ENCODE peak calls at places on chromosomes 1 and 21, in eight cellular contexts. A is PC-3, T is lower lobe of right lung, N is foreskin keratinocyte, S is fibroblast of lung, L is Peyer's patch, F is A549, K is right atrium auricular region. B is an unnamed sample.

GRCh38 chr21:35585878-35586277 is 474.4 kb downstream of the SETD4 start:
- DNase-seq in A (no peak), T (no peak), N (no peak), S (no peak), L (no peak), F (no peak), K (no peak), B (no peak)

GRCh38 chr1:25182629-25183028 is 49.7 kb downstream of the SYF2 start:
- DNase-seq in A (peak; percentile 42), T (no peak), N (peak; percentile 51), S (no peak), L (no peak), F (no peak), K (no peak), B (no peak)

GRCh38 chr1:1358433-1359201 is at the start of gene MXRA8:
- DNase-seq in A (no peak), T (no peak), N (no peak), S (peak; percentile 96), L (no peak), F (no peak), K (peak; percentile 86), B (no peak)

GRCh38 chr1:119815361-119815760 is 4.1 kb upstream of the REG4 start:
- DNase-seq in A (peak; percentile 12), T (no peak), N (peak; percentile 55), S (peak; percentile 5), L (no peak), F (no peak), K (no peak), B (no peak)

GRCh38 chr1:43853161-43853921 is 80.3 kb upstream of the ARTN start:
- DNase-seq in A (peak; percentile 36), T (peak; percentile 83), N (no peak), S (peak; percentile 87), L (peak; percentile 70), F (no peak), K (no peak), B (no peak)

GRCh38 chr1:46152021-46152420 is 19.6 kb upstream of the PIK3R3 start:
- DNase-seq in A (no peak), T (no peak), N (peak; percentile 42), S (no peak), L (no peak), F (no peak), K (no peak), B (no peak)

GRCh38 chr1:62784509-62785365 is 805 bp downstream of the ATG4C start:
- DNase-seq in A (no peak), T (no peak), N (no peak), S (peak; percentile 38), L (no peak), F (peak; percentile 33), K (no peak), B (peak; percentile 4)

GRCh38 chr21:45418301-45419071 is 13.5 kb downstream of the COL18A1 start:
- DNase-seq in A (no peak), T (peak; percentile 38), N (no peak), S (no peak), L (no peak), F (no peak), K (no peak), B (no peak)

GRCh38 chr1:11286735-11287410 is 13.9 kb downstream of the UBIAD1 start:
- DNase-seq in A (no peak), T (no peak), N (no peak), S (peak; percentile 68), L (no peak), F (no peak), K (no peak), B (no peak)

GRCh38 chr1:227952374-227953021 is 4.8 kb upstream of the WNT9A start:
- DNase-seq in A (no peak), T (peak; percentile 38), N (no peak), S (no peak), L (peak; percentile 45), F (no peak), K (peak; percentile 59), B (no peak)

GRCh38 chr1:39509360-39510009 is 18.0 kb downstream of the BMP8A start:
- DNase-seq in A (no peak), T (no peak), N (no peak), S (peak; percentile 31), L (peak; percentile 44), F (no peak), K (no peak), B (no peak)

GRCh38 chr1:56148466-56149193 is 430.7 kb downstream of the PLPP3 start:
- DNase-seq in A (no peak), T (no peak), N (no peak), S (no peak), L (no peak), F (no peak), K (no peak), B (no peak)

GRCh38 chr1:220123889-220124288 is 30.0 kb downstream of the IARS2 start:
- DNase-seq in A (peak; percentile 27), T (no peak), N (no peak), S (no peak), L (no peak), F (peak; percentile 38), K (no peak), B (no peak)

GRCh38 chr1:220119043-220119512 is 25.1 kb downstream of the IARS2 start:
- DNase-seq in A (no peak), T (no peak), N (no peak), S (peak; percentile 6), L (no peak), F (no peak), K (no peak), B (no peak)

GRCh38 chr1:220124542-220124941 is 30.6 kb downstream of the IARS2 start:
- DNase-seq in A (no peak), T (no peak), N (no peak), S (peak; percentile 11), L (no peak), F (no peak), K (no peak), B (no peak)

GRCh38 chr1:220127076-220127475 is 33.1 kb downstream of the IARS2 start:
- DNase-seq in A (no peak), T (no peak), N (no peak), S (no peak), L (no peak), F (no peak), K (no peak), B (no peak)

DNA sequence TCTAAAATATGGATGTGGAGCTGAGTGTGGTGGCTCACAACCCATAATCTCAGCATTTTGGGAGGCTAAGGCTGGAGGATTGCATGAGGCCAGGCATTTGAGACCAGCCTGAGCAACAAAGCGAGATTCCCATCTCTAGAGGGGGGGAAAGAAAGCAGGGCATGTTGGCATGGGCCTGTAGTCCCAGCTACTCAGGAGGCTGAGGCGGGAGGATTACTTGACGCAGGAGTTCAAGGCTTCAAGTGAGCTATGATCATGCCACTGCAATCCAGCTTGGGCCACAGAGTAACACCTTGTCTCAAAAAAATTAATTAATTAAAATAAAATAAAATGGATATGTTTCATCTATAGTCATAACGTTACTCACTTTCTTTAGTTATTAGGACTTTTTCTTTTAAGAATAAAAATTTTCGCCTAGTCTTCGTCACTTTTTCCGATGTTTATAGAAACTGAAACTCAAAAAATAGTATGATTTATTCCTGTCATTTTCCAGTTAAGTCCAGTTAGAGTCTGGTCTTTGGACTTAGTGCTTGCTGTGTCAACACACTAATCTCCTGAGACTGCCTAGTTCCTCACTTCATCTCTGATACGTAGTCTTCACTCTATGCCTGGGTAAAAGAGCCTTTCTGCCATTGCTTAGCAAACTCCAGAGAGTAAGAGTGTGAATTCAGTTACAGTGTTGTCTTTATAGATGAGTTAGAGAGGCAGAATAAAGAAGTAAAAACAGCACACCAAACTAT is 28.0 kb downstream of the IARS2 start:
- DNase-seq in A (no peak), T (no peak), N (no peak), S (no peak), L (no peak), F (no peak), K (no peak), B (no peak)
- H3K4me1 ChIP-seq in A (no peaks in the 10 kb centered on the region), T (no peaks in the 10 kb centered on the region), N (no peaks in the 10 kb centered on the region), S (no peaks in the 10 kb centered on the region), L (no peaks in the 10 kb centered on the region), F (peaks cover 7% of the 10 kb centered on the region), K (no peaks in the 10 kb centered on the region), B (no peaks in the 10 kb centered on the region)

DNA sequence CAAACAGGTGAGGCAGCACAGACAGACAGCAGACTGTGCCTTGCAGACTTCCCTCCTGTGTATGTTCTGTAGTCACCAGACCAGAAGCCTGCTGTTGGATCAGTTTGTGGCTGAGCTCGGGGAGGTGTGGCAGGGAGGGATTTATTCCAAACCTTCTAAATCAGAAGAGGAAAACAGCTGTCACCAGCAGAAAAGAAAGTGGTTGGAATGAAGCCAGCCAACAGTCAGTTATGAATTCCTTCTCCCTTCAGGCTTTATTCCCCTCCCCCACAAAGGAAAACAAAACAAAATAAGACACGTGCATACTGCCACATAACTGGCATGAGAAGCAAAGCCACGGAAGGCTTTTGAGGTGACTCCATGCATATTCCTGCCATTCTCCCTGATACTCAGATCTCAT is 19.0 kb upstream of the PIGV start:
- DNase-seq in A (peak; percentile 65), T (no peak), N (no peak), S (peak; percentile 81), L (no peak), F (no peak), K (no peak), B (no peak)
- H3K4me1 ChIP-seq in A (peaks cover 45% of the 10 kb centered on the region), T (peaks cover 35% of the 10 kb centered on the region), N (peaks cover 27% of the 10 kb centered on the region), S (peaks cover 34% of the 10 kb centered on the region), L (no peaks in the 10 kb centered on the region), F (peaks cover 29% of the 10 kb centered on the region), K (no peaks in the 10 kb centered on the region), B (peaks cover 3% of the 10 kb centered on the region)

DNA sequence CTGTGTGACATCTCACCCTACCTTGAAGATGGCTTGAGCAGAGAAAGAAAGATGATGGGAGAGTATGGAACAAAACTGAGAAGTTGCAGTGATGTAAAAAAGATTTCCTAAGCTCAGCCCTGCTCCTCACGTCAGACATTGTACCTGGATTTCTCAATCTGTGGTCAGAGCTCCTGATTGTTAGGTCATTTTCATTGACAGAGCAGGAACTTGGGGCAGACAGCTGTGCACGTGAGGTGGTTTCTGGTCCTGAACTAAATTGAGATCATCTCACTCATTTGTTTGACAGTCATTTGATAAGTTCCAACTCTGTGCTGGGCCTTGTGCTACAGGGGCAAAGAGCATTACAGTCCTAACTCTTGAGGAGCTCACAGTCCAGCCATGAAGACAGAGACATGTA is 10.2 kb downstream of the TRAF3IP3 start:
- DNase-seq in A (no peak), T (no peak), N (no peak), S (no peak), L (no peak), F (no peak), K (no peak), B (no peak)
- H3K4me1 ChIP-seq in A (peaks cover 12% of the 10 kb centered on the region), T (peaks cover 30% of the 10 kb centered on the region), N (peaks cover 20% of the 10 kb centered on the region), S (peaks cover 17% of the 10 kb centered on the region), L (peaks cover 5% of the 10 kb centered on the region), F (no peaks in the 10 kb centered on the region), K (no peaks in the 10 kb centered on the region), B (peaks cover 69% of the 10 kb centered on the region)

GRCh38 chr1:179968284-179968993 is 13.8 kb downstream of the CEP350 start:
- DNase-seq in A (no peak), T (no peak), N (no peak), S (no peak), L (no peak), F (no peak), K (no peak), B (no peak)
- H3K4me1 ChIP-seq in A (no peaks in the 10 kb centered on the region), T (peaks cover 38% of the 10 kb centered on the region), N (no peaks in the 10 kb centered on the region), S (no peaks in the 10 kb centered on the region), L (no peaks in the 10 kb centered on the region), F (peaks cover 7% of the 10 kb centered on the region), K (no peaks in the 10 kb centered on the region), B (peaks cover 44% of the 10 kb centered on the region)

GRCh38 chr1:202888507-202889360 is at the start of gene RABIF:
- DNase-seq in A (peak; percentile 98), T (peak; percentile 98), N (peak; percentile 77), S (peak; percentile 91), L (peak; percentile 96), F (peak; percentile 96), K (peak; percentile 96), B (peak; percentile 97)
- H3K4me1 ChIP-seq in A (peaks cover 13% of the 10 kb centered on the region), T (peaks cover 19% of the 10 kb centered on the region), N (peaks cover 4% of the 10 kb centered on the region), S (no peaks in the 10 kb centered on the region), L (no peaks in the 10 kb centered on the region), F (peaks cover 13% of the 10 kb centered on the region), K (no peaks in the 10 kb centered on the region), B (peaks cover 21% of the 10 kb centered on the region)

B was measured in CD4-positive, alpha-beta memory T cell.